ENCODE peak calls at places on chromosome 16, in six cellular contexts. C, A, J, R, P and E are unnamed samples. For H3K4me1, the result is how much of the 10 kb centered on the place peaks cover.

GRCh38 chr16:25656639-25657038 is 35.1 kb upstream of the HS3ST4 start:
- DNase-seq in J (no peak), C (no peak), A (no peak), P (no peak), R (no peak), E (no peak)

GRCh38 chr16:78405833-78406232 is 306.4 kb downstream of the WWOX start:
- DNase-seq in C (no peak), P (no peak), J (no peak), A (no peak), R (no peak), E (no peak)

GRCh38 chr16:54442864-54443263 is 156.3 kb upstream of the IRX3 start:
- DNase-seq in A (no peak), R (no peak), J (no peak), P (no peak), C (no peak), E (no peak)

GRCh38 chr16:86676216-86676800 is 98.0 kb downstream of the FOXL1 start:
- DNase-seq in C (peak), R (peak), A (no peak), P (no peak), J (peak), E (no peak)

GRCh38 chr16:296806-297510 is 14.0 kb downstream of the PDIA2 start:
- DNase-seq in J (no peak), P (no peak), A (no peak), C (no peak), R (no peak), E (no peak)

GRCh38 chr16:3514621-3515020 is 13.8 kb downstream of the CLUAP1 start:
- DNase-seq in C (no peak), J (no peak), P (no peak), A (no peak), R (peak), E (no peak)

GRCh38 chr16:30692381-30693074 is 6.4 kb upstream of the SRCAP start:
- DNase-seq in C (no peak), P (no peak), R (no peak), J (no peak), A (no peak), E (no peak)

GRCh38 chr16:72821551-72821950 is 226.4 kb downstream of the ZFHX3 start:
- DNase-seq in A (no peak), P (no peak), R (no peak), C (no peak), J (peak), E (no peak)

GRCh38 chr16:11138769-11139623 is 117.0 kb downstream of the SOCS1 start:
- DNase-seq in P (no peak), R (no peak), C (no peak), A (no peak), J (no peak), E (no peak)

GRCh38 chr16:11964761-11965539 is at the start of gene TNFRSF17:
- DNase-seq in A (no peak), J (no peak), P (no peak), C (no peak), R (no peak), E (no peak)

GRCh38 chr16:23607740-23608139 is 11.6 kb upstream of the NDUFAB1 start:
- DNase-seq in C (peak), A (no peak), J (no peak), R (no peak), P (no peak), E (no peak)

GRCh38 chr16:87443031-87443430 is 49.8 kb downstream of the ZCCHC14 start:
- DNase-seq in C (no peak), R (no peak), A (no peak), P (no peak), J (no peak), E (no peak)

GRCh38 chr16:79482011-79482410 is 118.5 kb downstream of the MAF start:
- DNase-seq in C (no peak), R (no peak), J (no peak), P (no peak), A (no peak), E (no peak)

GRCh38 chr16:50830698-50831097 is 88.8 kb downstream of the CYLD start:
- DNase-seq in P (peak), C (no peak), J (no peak), A (no peak), R (peak), E (no peak)

GRCh38 chr16:85126731-85127662 is 14.7 kb upstream of the CIBAR2 start:
- DNase-seq in P (no peak), A (no peak), J (peak), C (peak), R (peak), E (no peak)

GRCh38 chr16:71185366-71185765 is 45.2 kb downstream of the HYDIN start:
- DNase-seq in C (peak), J (no peak), A (no peak), P (no peak), R (no peak), E (no peak)

GRCh38 chr16:73202176-73202729 is 154.3 kb upstream of the ZFHX3 start:
- DNase-seq in P (no peak), R (no peak), A (peak), J (no peak), C (no peak), E (no peak)

GRCh38 chr16:74999208-74999682 is 421 bp downstream of the ZNRF1 start:
- DNase-seq in J (no peak), P (no peak), C (no peak), A (peak), R (no peak), E (peak)

GRCh38 chr16:471353-472198 is 46.1 kb downstream of the RAB11FIP3 start:
- DNase-seq in C (no peak), A (no peak), P (no peak), R (peak), J (no peak), E (peak)

GRCh38 chr16:14423344-14423743 is 206.7 kb downstream of the PARN start:
- DNase-seq in A (no peak), J (no peak), P (no peak), R (no peak), C (peak), E (no peak)

GRCh38 chr16:54362801-54363200 is 76.2 kb upstream of the IRX3 start:
- DNase-seq in C (no peak), P (no peak), R (no peak), A (no peak), J (no peak), E (no peak)

GRCh38 chr16:23670137-23670776 is 8.4 kb upstream of the PLK1 start:
- DNase-seq in P (no peak), A (no peak), R (peak), C (peak), J (peak), E (no peak)

GRCh38 chr16:59213952-59214351 is 479.8 kb upstream of the GOT2 start:
- DNase-seq in J (no peak), C (no peak), A (no peak), R (no peak), P (no peak), E (no peak)

GRCh38 chr16:30092373-30093010 is 768 bp upstream of the TBX6 start:
- DNase-seq in R (no peak), C (peak), P (peak), J (peak), A (peak), E (peak)

GRCh38 chr16:726438-727290 is at the start of the genes CCDC78 and HAGHL:
- DNase-seq in J (peak), C (peak), P (no peak), A (peak), R (no peak), E (peak)

GRCh38 chr16:72300892-72301291 is 128.9 kb upstream of the PMFBP1 start:
- DNase-seq in C (no peak), J (no peak), R (no peak), P (no peak), A (peak), E (no peak)

GRCh38 chr16:84649511-84649861 is 1.2 kb downstream of the KLHL36 start:
- DNase-seq in J (no peak), C (no peak), R (no peak), P (no peak), A (no peak), E (no peak)

GRCh38 chr16:50671644-50672260 is 9.4 kb downstream of the SNX20 start:
- DNase-seq in J (peak), C (peak), P (no peak), R (peak), A (peak), E (no peak)

GRCh38 chr16:63038563-63039131 is 1002.4 kb upstream of the CDH8 start:
- DNase-seq in P (no peak), R (no peak), A (no peak), J (no peak), C (no peak), E (no peak)

GRCh38 chr16:2008009-2008526 is 1.6 kb downstream of the ZNF598 start:
- DNase-seq in C (peak), A (peak), J (peak), P (no peak), R (peak), E (no peak)

GRCh38 chr16:10521681-10522274 is 58.6 kb downstream of the EMP2 start:
- DNase-seq in C (peak), R (peak), A (peak), J (peak), P (peak), E (no peak)

GRCh38 chr16:87384162-87384999 is 805 bp upstream of the FBXO31 start:
- DNase-seq in A (peak), P (no peak), R (no peak), C (no peak), J (no peak), E (peak)

GRCh38 chr16:20265019-20265418 is 62.3 kb downstream of the GP2 start:
- DNase-seq in C (no peak), A (no peak), J (no peak), R (no peak), P (no peak), E (no peak)

GRCh38 chr16:71848622-71849021 is 2.8 kb downstream of the ATXN1L start:
- DNase-seq in R (no peak), C (no peak), A (no peak), J (no peak), P (no peak), E (no peak)

GRCh38 chr16:3009568-3010390 is 2.9 kb upstream of the CLDN9 start:
- DNase-seq in P (no peak), R (peak), J (no peak), A (no peak), C (peak), E (no peak)

GRCh38 chr16:48583075-48584065 is 26.6 kb downstream of the N4BP1 start:
- DNase-seq in P (no peak), A (no peak), R (no peak), J (no peak), C (no peak), E (no peak)

GRCh38 chr16:75566889-75567255 is 693 bp downstream of the GABARAPL2 start:
- DNase-seq in R (no peak), A (no peak), C (no peak), J (peak), P (no peak), E (no peak)

DNA sequence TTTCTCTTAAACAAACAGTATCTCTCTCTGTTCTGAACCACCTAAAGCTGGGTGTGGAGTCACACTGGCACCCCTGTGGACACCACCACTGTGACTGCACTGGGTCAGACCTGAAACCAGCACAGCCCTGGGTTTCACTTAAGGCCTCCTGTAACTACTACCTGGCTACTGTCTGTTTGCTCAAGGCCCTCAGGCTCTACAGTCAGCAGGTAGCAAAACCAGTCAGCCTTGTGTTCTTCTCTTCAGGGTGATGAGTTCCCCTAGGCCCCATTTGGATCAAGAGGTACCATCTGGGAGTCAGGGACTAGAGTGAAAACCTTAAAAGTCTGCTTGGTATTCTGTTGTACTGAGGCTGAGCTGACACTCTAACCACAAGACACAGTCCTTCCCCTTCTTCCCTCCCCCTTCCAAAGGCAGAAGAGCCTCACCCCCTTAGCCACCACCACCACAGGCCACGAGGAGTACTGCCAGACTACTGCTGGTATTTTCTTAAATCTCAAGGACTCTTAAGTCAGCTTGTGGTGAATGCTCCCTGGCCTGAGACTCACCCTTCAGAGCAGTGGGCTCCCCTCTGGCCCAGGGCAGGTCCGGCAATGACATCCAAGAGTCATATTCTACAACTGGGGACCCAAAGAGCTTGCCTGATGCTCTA is 153.2 kb upstream of the MON1B start:
- DNase-seq in J (no peak), P (no peak), A (no peak), R (no peak), C (no peak), E (no peak)
- H3K4me1 ChIP-seq in J (under half), P (under half), A (under half), R (under half), C (under half), E (under half)

DNA sequence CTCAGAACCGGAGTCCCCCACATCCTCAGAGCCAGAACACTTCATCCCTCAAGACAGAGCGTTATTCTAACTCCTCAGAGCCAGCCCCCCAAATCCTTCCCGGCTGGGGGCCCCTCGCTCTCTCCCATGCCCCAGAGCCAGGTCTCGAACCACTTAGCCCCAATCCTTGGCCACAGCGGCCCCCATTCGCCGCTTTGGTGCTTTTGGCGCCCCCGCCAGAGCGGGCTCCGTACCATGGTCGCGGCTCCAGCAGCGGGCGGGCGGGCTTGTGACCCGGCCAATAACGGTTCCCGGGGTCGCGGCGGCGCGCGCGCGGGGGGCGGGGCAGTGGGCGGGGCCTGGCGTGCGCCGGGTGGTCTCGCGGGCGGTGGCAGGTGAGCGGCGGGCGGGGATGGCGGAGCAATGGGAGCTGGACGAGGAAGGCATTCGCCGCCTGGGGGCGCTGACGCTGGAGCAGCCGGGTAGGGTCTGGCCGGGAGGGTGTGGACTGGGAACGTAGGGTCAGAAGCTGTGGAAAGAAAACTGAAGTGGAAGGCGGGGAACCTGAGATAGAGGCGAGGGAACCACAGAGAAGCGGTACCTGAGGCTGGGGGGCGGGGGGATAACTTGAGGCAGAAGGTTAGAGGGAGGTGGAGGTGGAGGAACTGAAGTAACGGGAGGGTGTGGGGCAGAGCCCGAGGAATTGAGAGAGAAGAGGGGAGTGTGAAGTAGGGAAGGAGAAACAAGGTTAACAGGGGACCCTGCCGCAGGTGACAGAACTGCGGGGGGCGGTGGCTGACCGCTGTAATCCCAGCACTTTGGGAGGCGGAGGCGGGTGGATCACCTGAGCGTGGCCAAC is at the start of the genes KCTD19 and LRRC36:
- DNase-seq in J (peak), A (peak), C (no peak), R (no peak), P (no peak), E (peak)
- H3K4me3 ChIP-seq in J (peak), A (no peak), C (no peak), R (no peak), P (peak), E (peak)

GRCh38 chr16:27190316-27190871 is 12.9 kb upstream of the KDM8 start:
- DNase-seq in P (no peak), J (no peak), R (no peak), C (no peak), A (no peak), E (no peak)

GRCh38 chr16:27191352-27191924 is 11.9 kb upstream of the KDM8 start:
- DNase-seq in P (no peak), J (no peak), A (no peak), R (no peak), C (no peak), E (no peak)

GRCh38 chr16:27193300-27193990 is 9.9 kb upstream of the KDM8 start:
- DNase-seq in A (no peak), J (no peak), C (no peak), P (no peak), R (no peak), E (no peak)

GRCh38 chr16:27188633-27189032 is 14.7 kb upstream of the KDM8 start:
- DNase-seq in P (no peak), C (no peak), R (no peak), J (no peak), A (no peak), E (no peak)

GRCh38 chr16:27189335-27189972 is 13.9 kb upstream of the KDM8 start:
- DNase-seq in C (no peak), R (no peak), J (no peak), P (no peak), A (peak), E (no peak)
- TF ChIP-seq CTCF in C (no peak), R (no peak), J (no peak), P (no peak), A (no peak), E (no peak)

GRCh38 chr16:89411335-89411850 is 79.0 kb downstream of the ANKRD11 start:
- DNase-seq in A (no peak), J (no peak), C (no peak), R (no peak), P (no peak), E (no peak)
- H3K4me1 ChIP-seq in A (under half), J (half or more), C (under half), R (under half), P (under half), E (half or more)

DNA sequence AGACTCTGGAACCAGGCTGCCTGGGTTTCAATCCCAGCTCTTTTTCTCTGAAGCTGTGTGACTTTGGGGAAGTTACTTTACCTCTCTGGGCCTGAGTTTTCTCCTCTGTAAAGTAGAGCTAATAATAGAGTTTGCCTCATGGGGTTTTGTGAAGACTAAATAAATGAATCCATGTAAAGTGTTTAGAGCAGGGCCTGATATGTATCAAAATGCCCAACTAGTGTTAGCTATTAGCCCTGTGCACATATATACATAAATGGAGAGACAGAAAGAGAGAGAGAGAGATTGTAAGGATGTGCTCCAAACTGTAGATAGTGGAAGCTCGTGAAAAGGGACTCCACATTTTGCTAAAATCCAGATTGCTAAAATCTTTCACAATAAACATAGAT is 44.8 kb upstream of the HAPSTR1 start:
- DNase-seq in P (no peak), A (no peak), C (no peak), R (no peak), J (no peak), E (no peak)
- H3K4me3 ChIP-seq in P (no peak), A (no peak), C (no peak), R (no peak), J (no peak), E (no peak)

DNA sequence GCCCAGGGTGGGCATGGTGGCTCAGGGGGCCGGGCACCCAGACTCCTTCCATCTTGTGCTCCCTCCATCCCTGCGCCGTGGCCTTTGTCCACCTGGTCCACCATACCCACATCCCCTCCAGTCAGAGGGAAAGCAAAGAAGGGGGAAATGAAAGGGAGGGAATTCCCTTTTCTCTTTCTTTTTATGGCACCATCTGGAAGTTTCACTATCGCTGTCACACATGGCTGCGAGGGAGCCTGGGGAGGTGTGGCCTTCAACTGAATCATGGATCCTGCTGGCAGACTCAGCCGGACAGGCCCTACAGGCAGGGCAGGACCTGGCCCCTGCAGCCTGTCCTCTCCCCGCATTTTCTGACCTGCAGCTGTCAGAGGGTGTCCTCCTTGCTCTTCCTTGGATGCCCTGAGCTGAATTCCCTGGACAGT is 6.2 kb downstream of the SLC12A3 start:
- DNase-seq in P (no peak), R (peak), C (peak), A (peak), J (no peak), E (no peak)
- TF ChIP-seq CTCF in P (no peak), R (peak), C (no peak), A (no peak), J (no peak), E (no peak)

DNA sequence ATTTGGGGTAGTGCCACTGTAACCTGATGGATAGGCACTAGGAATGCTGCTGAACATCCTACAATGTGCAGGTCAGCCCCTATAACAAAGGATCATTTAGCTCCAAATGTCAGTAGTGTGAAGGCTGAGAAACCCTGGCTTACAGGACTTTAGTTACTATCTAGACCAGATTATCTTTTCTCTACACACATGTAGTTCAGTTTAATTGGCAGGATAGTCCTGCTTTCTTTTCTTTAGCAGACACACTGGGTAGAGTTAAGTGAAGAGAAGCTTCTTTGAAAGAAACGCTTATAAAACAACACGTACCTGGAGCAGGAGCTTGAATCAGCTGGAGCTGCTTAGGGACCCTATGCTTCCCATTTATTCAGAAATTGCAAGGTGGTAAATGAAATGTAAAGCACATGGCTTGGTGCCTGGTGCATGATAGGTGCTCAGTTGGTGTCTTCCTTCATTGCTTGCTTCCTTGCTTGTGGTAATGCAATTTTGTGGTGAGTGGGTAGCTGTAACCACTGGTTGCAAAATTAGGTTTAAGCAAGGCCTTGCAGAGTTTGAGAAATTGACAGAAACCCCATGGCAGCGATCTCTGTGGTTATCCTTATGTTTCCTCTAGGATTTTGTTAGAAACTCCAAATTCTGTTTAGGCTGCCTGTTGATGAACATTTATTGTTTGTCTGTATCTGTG is 9.4 kb downstream of the METTL9 start:
- DNase-seq in R (no peak), C (no peak), J (no peak), P (no peak), A (no peak), E (no peak)
- H3K4me1 ChIP-seq in R (under half), C (under half), J (under half), P (under half), A (under half), E (under half)